ENCODE peak calls at places on chromosomes 3 and 15, in four cellular contexts. Z, E, V and Y are unnamed samples.

GRCh38 chr3:34361921-34362320 is 563.5 kb downstream of the PDCD6IP start:
- DNase-seq in Z (no peak), E (no peak), V (no peak), Y (no peak)

GRCh38 chr3:136114421-136114820 is 81.7 kb downstream of the MSL2 start:
- DNase-seq in Z (no peak), E (no peak), V (no peak), Y (no peak)

GRCh38 chr3:51968175-51968681 is 974 bp upstream of the PCBP4 start:
- DNase-seq in Z (no peak), E (peak; percentile 74), V (no peak), Y (peak; percentile 72)

GRCh38 chr3:120496278-120496975 is 45.6 kb upstream of the FSTL1 start:
- DNase-seq in Z (no peak), E (no peak), V (no peak), Y (no peak)

GRCh38 chr3:5304188-5304587 is 116.7 kb downstream of the EDEM1 start:
- DNase-seq in Z (no peak), E (no peak), V (no peak), Y (no peak)

GRCh38 chr3:117144832-117145231 is 435.3 kb downstream of the TUSC7 start:
- DNase-seq in Z (no peak), E (no peak), V (no peak), Y (no peak)

GRCh38 chr15:64351265-64351664 is 4.7 kb downstream of the CSNK1G1 start:
- DNase-seq in Z (no peak), E (no peak), V (no peak), Y (no peak)

GRCh38 chr15:58410353-58410752 is 21.4 kb upstream of the LIPC start:
- DNase-seq in Z (no peak), E (no peak), V (no peak), Y (no peak)

GRCh38 chr15:43440721-43441281 is 52.2 kb downstream of the TP53BP1 start:
- DNase-seq in Z (peak; percentile 49), E (peak; percentile 45), V (no peak), Y (peak; percentile 29)

GRCh38 chr3:39362812-39363211 is 20.4 kb upstream of the SLC25A38 start:
- DNase-seq in Z (no peak), E (no peak), V (no peak), Y (no peak)

GRCh38 chr3:113626513-113627371 is 69.7 kb downstream of the USF3 start:
- DNase-seq in Z (peak; percentile 37), E (peak; percentile 69), V (peak; percentile 42), Y (peak; percentile 28)

GRCh38 chr3:151501171-151501790 is 40.4 kb upstream of the IGSF10 start:
- DNase-seq in Z (no peak), E (no peak), V (no peak), Y (no peak)

GRCh38 chr15:35442734-35443133 is 103.2 kb downstream of the DPH6 start:
- DNase-seq in Z (no peak), E (no peak), V (no peak), Y (no peak)

GRCh38 chr3:105634719-105635118 is 234.1 kb downstream of the CBLB start:
- DNase-seq in Z (no peak), E (no peak), V (no peak), Y (no peak)

GRCh38 chr3:132595036-132595435 is 2.0 kb upstream of the ACKR4 start:
- DNase-seq in Z (no peak), E (peak; percentile 32), V (no peak), Y (no peak)

DNA sequence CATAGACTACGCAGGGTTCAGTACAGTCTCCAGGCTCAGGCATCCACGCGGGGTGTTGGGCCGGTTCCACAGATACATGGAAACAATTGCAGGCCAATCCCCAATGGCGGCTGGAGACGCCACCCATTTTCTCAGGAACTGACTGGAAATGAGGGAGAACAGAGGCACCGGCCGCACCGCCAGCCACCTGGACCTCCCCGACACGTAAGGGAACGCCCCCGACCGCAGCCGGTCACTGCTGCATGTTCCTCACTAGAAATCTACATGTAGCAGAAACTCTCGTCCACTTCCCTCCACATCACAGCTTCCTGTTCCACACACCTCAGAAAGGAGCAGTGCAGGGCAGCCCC is 29.2 kb downstream of the CYFIP1 start:
- DNase-seq in Z (no peak), E (no peak), V (peak; percentile 21), Y (no peak)
- H3K27ac ChIP-seq in Z (no peak overlapping the region), E (no peak overlapping the region), V (no peak overlapping the region), Y (peak overlapping the region; percentile 42)

DNA sequence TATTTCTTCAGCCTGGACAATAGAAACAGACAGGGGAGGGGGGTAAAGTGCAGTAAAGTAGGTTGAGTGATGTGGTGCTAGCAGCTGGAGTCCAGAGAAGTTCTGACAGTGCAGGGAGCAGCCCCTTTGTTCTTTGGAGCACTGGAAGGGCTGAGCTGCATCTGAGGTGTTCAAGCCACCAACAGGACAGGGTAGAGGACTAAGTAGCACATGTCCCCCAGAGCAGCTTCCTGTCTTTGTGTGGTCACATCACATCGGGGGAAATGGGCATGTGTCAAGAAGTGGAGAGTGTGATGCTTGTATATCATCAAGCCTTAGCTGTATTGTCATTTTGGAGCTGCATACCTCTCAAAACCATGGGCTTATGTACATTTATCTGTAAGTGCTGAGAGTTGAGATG is 12.1 kb downstream of the MRPS22 start:
- DNase-seq in Z (no peak), E (no peak), V (no peak), Y (no peak)
- H3K27ac ChIP-seq in Z (no peak overlapping the region), E (no peak overlapping the region), V (no peak overlapping the region), Y (peak overlapping the region; percentile 58)

DNA sequence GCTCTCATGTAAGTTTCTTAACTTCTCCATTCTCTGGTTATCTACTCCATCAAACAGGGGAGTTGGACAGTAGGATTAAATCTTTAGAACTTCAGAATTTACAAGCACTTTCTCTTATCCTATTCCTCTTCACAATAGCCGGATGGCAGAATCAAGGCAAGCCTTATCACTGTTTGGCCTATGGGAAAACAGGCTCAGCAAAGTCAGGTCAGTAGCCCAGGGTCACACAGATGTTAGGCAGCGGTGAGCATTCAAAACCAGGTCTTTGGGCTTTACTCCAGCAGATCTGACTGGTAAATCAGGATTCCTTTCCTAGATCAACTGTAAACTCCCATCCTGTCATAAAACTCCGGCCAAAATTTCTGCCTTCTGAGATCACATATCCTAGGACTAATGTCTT is 258.4 kb downstream of the OPA1 start:
- DNase-seq in Z (peak; percentile 34), E (no peak), V (no peak), Y (no peak)
- H3K27ac ChIP-seq in Z (peak overlapping the region; percentile 59), E (no peak overlapping the region), V (no peak overlapping the region), Y (peak overlapping the region; percentile 5)

GRCh38 chr3:63625161-63625560 is 27.3 kb upstream of the SNTN start:
- DNase-seq in Z (no peak), E (no peak), V (no peak), Y (no peak)
- H3K27ac ChIP-seq in Z (no peak overlapping the region), E (no peak overlapping the region), V (no peak overlapping the region), Y (no peak overlapping the region)

GRCh38 chr15:80159811-80160569 is 7.2 kb downstream of the FAH start:
- DNase-seq in Z (peak; percentile 11), E (no peak), V (no peak), Y (no peak)
- H3K27ac ChIP-seq in Z (peak overlapping the region; percentile 74), E (no peak overlapping the region), V (no peak overlapping the region), Y (no peak overlapping the region)

GRCh38 chr15:38398134-38398533 is 55.8 kb upstream of the FAM98B start:
- DNase-seq in Z (no peak), E (no peak), V (peak; percentile 23), Y (no peak)
- H3K27ac ChIP-seq in Z (no peak overlapping the region), E (no peak overlapping the region), V (no peak overlapping the region), Y (no peak overlapping the region)

DNA sequence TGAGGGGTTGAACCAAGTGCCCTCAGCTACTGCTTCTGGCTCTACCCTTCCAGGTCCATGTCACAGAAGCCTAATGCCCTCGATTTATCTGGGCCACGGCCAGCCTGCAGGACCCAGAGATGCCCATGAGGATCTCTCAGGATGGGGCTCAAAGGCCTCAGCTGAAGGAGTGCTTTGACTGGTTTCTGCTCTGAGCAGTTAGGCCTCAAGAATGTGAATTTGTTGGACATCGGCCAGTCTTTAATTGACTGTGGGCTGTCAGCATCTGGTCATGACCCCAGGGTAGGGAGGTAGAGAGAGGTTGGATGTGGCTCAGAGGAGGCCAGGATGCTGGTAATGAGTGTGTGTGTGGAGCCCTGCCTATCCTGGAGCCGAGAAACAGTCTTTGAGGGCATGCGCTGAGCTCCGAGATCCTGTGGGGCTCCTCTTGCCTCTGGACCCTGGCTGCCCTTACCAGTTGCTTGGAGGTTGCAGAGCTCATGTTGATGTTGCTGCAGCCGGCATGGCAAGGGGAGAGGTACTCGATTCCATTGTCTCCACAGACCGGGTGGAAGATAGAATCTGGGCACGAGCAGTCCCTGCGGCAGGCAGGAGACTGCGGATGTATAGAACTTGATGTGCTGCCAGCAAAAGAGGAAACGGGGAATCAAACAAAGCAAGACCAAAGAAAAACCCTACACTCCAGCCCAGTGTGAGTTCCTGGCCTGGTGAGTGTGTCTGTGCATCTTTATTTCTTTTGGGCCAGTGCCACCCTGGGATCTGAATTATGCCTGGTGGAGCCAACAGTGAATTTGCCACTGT is 49.2 kb upstream of the RAB6B start:
- DNase-seq in Z (no peak), E (no peak), V (no peak), Y (no peak)
- H3K27ac ChIP-seq in Z (no peak overlapping the region), E (no peak overlapping the region), V (peak overlapping the region; percentile 44), Y (no peak overlapping the region)

GRCh38 chr3:186991470-186991869 is 61.1 kb downstream of the ST6GAL1 start:
- DNase-seq in Z (no peak), E (no peak), V (no peak), Y (no peak)

GRCh38 chr3:186996356-186996755 is 66.0 kb downstream of the ST6GAL1 start:
- DNase-seq in Z (no peak), E (no peak), V (no peak), Y (no peak)

GRCh38 chr3:186993210-186993782 is 63.0 kb downstream of the ST6GAL1 start:
- DNase-seq in Z (no peak), E (no peak), V (no peak), Y (no peak)

GRCh38 chr3:186990878-186991308 is 60.6 kb downstream of the ST6GAL1 start:
- DNase-seq in Z (no peak), E (no peak), V (no peak), Y (no peak)

GRCh38 chr3:186993940-186994670 is 63.8 kb downstream of the ST6GAL1 start:
- DNase-seq in Z (no peak), E (no peak), V (no peak), Y (no peak)
- H3K27ac ChIP-seq in Z (peak overlapping the region; percentile 31), E (no peak overlapping the region), V (no peak overlapping the region), Y (no peak overlapping the region)

GRCh38 chr15:57034613-57035012 is 116.2 kb downstream of the TCF12 start:
- DNase-seq in Z (no peak), E (no peak), V (no peak), Y (no peak)

GRCh38 chr15:57035664-57036063 is 117.2 kb downstream of the TCF12 start:
- DNase-seq in Z (no peak), E (no peak), V (no peak), Y (no peak)

GRCh38 chr15:57038040-57038439 is 119.6 kb downstream of the TCF12 start:
- DNase-seq in Z (no peak), E (no peak), V (no peak), Y (no peak)

GRCh38 chr15:57037548-57037947 is 119.1 kb downstream of the TCF12 start:
- DNase-seq in Z (no peak), E (no peak), V (no peak), Y (no peak)

DNA sequence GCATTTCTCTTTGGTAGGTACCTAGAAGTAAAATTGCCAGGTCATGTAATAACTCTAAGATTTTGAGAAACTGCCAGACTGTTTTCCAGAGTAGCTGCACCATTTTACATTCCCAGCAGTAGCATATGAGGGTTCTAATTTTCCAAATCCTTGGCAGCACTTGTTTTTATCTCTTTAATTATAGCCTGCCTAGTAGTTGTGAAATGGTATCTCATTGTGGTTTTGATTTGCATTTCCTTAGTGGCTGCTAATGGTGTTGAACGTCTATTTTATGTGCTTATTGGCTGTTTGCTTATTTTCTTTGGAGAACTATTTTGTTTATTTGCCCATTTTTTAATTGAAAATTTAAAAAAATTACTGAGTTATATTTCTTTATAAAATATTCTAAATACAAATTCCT is 117.9 kb downstream of the TCF12 start:
- DNase-seq in Z (no peak), E (no peak), V (no peak), Y (no peak)
- H3K27ac ChIP-seq in Z (no peak overlapping the region), E (no peak overlapping the region), V (no peak overlapping the region), Y (peak overlapping the region; percentile 58)

GRCh38 chr3:119279844-119280243 is 14.3 kb upstream of the ARHGAP31 start:
- DNase-seq in Z (no peak), E (no peak), V (no peak), Y (no peak)
- H3K27ac ChIP-seq in Z (no peak overlapping the region), E (no peak overlapping the region), V (peak overlapping the region; percentile 94), Y (peak overlapping the region; percentile 60)